ENCODE peak calls at places on chromosomes 5 and 9, in seven cellular contexts. O is ovary, G is left lung, F is colonic mucosa, E is neural progenitor cell, H is tibial artery, T is stomach. A is an unnamed sample.
A peak's percentile ranks its signal among the peaks of the same experiment; 100 is the strongest.

GRCh38 chr9:106761493-106761892 is 101.5 kb upstream of the ZNF462 start:
- DNase-seq in T (no peak), H (no peak), E (no peak), O (no peak), G (no peak), F (no peak), A (no peak)

GRCh38 chr9:135887021-135887507 is 20.3 kb downstream of the CAMSAP1 start:
- DNase-seq in G (no peak), O (no peak), E (no peak), H (no peak), F (no peak), T (peak; percentile 24), A (no peak)

GRCh38 chr5:74375271-74375670 is 265.3 kb downstream of the ENC1 start:
- DNase-seq in O (no peak), F (no peak), G (no peak), E (no peak), H (no peak), T (no peak), A (no peak)

GRCh38 chr5:66945389-66946349 is 250.9 kb downstream of the CD180 start:
- DNase-seq in E (no peak), T (no peak), F (no peak), H (no peak), G (no peak), O (no peak), A (no peak)

GRCh38 chr5:98769256-98770157 is 4.0 kb upstream of the RGMB start:
- DNase-seq in H (peak; percentile 35), T (peak; percentile 38), E (peak; percentile 77), F (peak; percentile 68), O (peak; percentile 68), G (peak; percentile 76), A (no peak)

GRCh38 chr9:134554750-134555655 is 86.6 kb upstream of the COL5A1 start:
- DNase-seq in O (no peak), T (no peak), E (peak; percentile 40), F (no peak), G (no peak), H (no peak), A (no peak)

GRCh38 chr5:28523887-28524637 is 1485.7 kb upstream of the CDH9 start:
- DNase-seq in O (no peak), F (no peak), E (no peak), T (no peak), H (no peak), G (no peak), A (no peak)

GRCh38 chr5:77623341-77623740 is 15.2 kb downstream of the OTP start:
- DNase-seq in O (no peak), F (no peak), E (no peak), T (no peak), H (no peak), G (no peak), A (no peak)

GRCh38 chr9:132008871-132009812 is 70.5 kb downstream of the MED27 start:
- DNase-seq in E (no peak), F (no peak), G (no peak), O (no peak), T (no peak), H (no peak), A (no peak)

GRCh38 chr5:15243301-15244020 is 256.5 kb upstream of the FBXL7 start:
- DNase-seq in G (no peak), H (no peak), E (no peak), F (no peak), O (no peak), T (no peak), A (no peak)

GRCh38 chr5:139974661-139975060 is 68.4 kb downstream of the NRG2 start:
- DNase-seq in F (no peak), H (no peak), G (no peak), O (no peak), E (peak; percentile 31), T (no peak), A (no peak)

GRCh38 chr5:161934486-161934885 is 86.6 kb downstream of the GABRA1 start:
- DNase-seq in G (no peak), F (no peak), T (no peak), O (no peak), E (no peak), H (no peak), A (no peak)

GRCh38 chr9:72349240-72349639 is 15.8 kb downstream of the ZFAND5 start:
- DNase-seq in H (no peak), T (no peak), F (no peak), E (no peak), G (no peak), O (no peak), A (no peak)

GRCh38 chr9:655875-656274 is 185.6 kb upstream of the DMRT1 start:
- DNase-seq in G (no peak), E (no peak), T (peak; percentile 88), F (no peak), O (no peak), H (peak; percentile 74), A (no peak)
- H3K27ac ChIP-seq in G (no peak overlapping the region), E (no peak overlapping the region), T (peak overlapping the region; percentile 34), F (no peak overlapping the region), O (no peak overlapping the region), H (peak overlapping the region; percentile 80), A (no peak overlapping the region)

GRCh38 chr5:128537306-128537998 is 593 bp downstream of the FBN2 start:
- DNase-seq in E (peak; percentile 73), H (peak; percentile 29), G (peak; percentile 87), F (no peak), O (peak; percentile 33), T (no peak), A (no peak)
- H3K4me3 ChIP-seq in E (peak overlapping the region; percentile 82), H (peak overlapping the region; percentile 44), G (peak overlapping the region; percentile 56), F (peak overlapping the region; percentile 31), O (peak overlapping the region; percentile 51), T (peak overlapping the region; percentile 62), A (no peak overlapping the region)

GRCh38 chr5:38601133-38601842 is 44.8 kb upstream of the LIFR start:
- DNase-seq in G (no peak), H (peak; percentile 40), O (no peak), T (peak; percentile 28), E (no peak), F (no peak), A (no peak)

GRCh38 chr5:38602641-38603040 is 46.2 kb upstream of the LIFR start:
- DNase-seq in T (no peak), F (no peak), G (no peak), O (no peak), H (no peak), E (no peak), A (no peak)

GRCh38 chr5:38600334-38601045 is 44.0 kb upstream of the LIFR start:
- DNase-seq in E (no peak), H (no peak), O (no peak), T (no peak), G (no peak), F (no peak), A (no peak)

GRCh38 chr5:38603691-38604090 is 47.2 kb upstream of the LIFR start:
- DNase-seq in T (no peak), F (no peak), O (no peak), G (no peak), E (no peak), H (no peak), A (no peak)

GRCh38 chr5:38601843-38602424 is 45.5 kb upstream of the LIFR start:
- DNase-seq in E (no peak), O (no peak), G (no peak), T (no peak), H (no peak), F (no peak), A (no peak)
- H3K4me1 ChIP-seq in E (no peaks in the 10 kb centered on the region), O (no peaks in the 10 kb centered on the region), G (no peaks in the 10 kb centered on the region), T (peaks cover 50% of the 10 kb centered on the region), H (peaks cover 21% of the 10 kb centered on the region), F (no peaks in the 10 kb centered on the region), A (no peaks in the 10 kb centered on the region)

DNA sequence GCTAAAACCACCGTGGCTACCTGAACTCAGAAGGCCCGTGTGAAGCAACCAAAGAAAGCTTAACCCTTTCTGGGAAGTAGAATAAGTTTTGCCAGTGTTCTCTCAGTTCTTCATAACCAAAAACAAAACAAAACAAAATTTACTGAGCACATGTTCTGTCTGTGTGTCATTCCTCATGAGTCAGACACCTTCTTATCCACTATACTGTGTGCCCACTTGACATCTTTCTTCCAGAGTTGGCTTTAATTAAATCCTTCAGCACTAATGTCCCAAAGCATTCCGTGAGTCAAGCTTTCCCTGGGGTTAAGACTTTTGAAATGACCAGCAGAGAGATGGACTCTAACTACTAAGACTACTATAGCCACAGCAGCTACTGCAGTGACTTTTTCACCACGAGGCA is 61.3 kb downstream of the GLIS3 start:
- DNase-seq in G (no peak), E (no peak), T (no peak), H (no peak), O (no peak), F (no peak), A (no peak)
- H3K27ac ChIP-seq in G (no peak overlapping the region), E (peak overlapping the region; percentile 79), T (peak overlapping the region; percentile 17), H (peak overlapping the region; percentile 62), O (no peak overlapping the region), F (no peak overlapping the region), A (no peak overlapping the region)

GRCh38 chr9:130409250-130409649 is 35.5 kb upstream of the ASS1 start:
- DNase-seq in O (no peak), G (no peak), E (no peak), T (no peak), H (no peak), F (no peak), A (no peak)
- H3K4me3 ChIP-seq in O (no peak overlapping the region), G (no peak overlapping the region), E (no peak overlapping the region), T (no peak overlapping the region), H (no peak overlapping the region), F (no peak overlapping the region), A (no peak overlapping the region)

GRCh38 chr5:95823241-95823737 is 763 bp upstream of the GLRX start:
- DNase-seq in F (no peak), H (no peak), G (no peak), O (no peak), T (no peak), E (no peak), A (no peak)

GRCh38 chr5:95822408-95823240 is at the start of gene GLRX:
- DNase-seq in G (peak; percentile 67), H (peak; percentile 88), T (peak; percentile 81), E (peak; percentile 71), O (peak; percentile 54), F (peak; percentile 90), A (peak; percentile 29)

GRCh38 chr5:95824747-95825146 is 2.2 kb upstream of the GLRX start:
- DNase-seq in F (no peak), G (no peak), T (no peak), O (no peak), E (no peak), H (no peak), A (no peak)

GRCh38 chr5:95823738-95824609 is 1.4 kb upstream of the GLRX start:
- DNase-seq in H (peak; percentile 80), G (peak; percentile 89), O (peak; percentile 54), T (peak; percentile 54), F (peak; percentile 78), E (no peak), A (peak; percentile 54)

GRCh38 chr5:95826949-95827595 is 4.5 kb upstream of the GLRX start:
- DNase-seq in T (peak; percentile 51), E (no peak), H (no peak), G (no peak), F (peak; percentile 84), O (no peak), A (no peak)
- H3K4me1 ChIP-seq in T (peaks cover 57% of the 10 kb centered on the region), E (peaks cover 14% of the 10 kb centered on the region), H (peaks cover 17% of the 10 kb centered on the region), G (peaks cover 12% of the 10 kb centered on the region), F (no peaks in the 10 kb centered on the region), O (peaks cover 7% of the 10 kb centered on the region), A (peaks cover 27% of the 10 kb centered on the region)

A was measured in effector memory CD4-positive, alpha-beta T cell.